ENCODE peak calls at places on chromosomes 6 and 20, in nine cellular contexts. One of them, this sample, is unnamed.
A peak's percentile ranks its signal among the peaks of the same experiment; 100 is the strongest.

GRCh38 chr20:13839421-13840092 is 54.7 kb downstream of the NDUFAF5 start:
- DNase-seq in heart right ventricle: no peak
- DNase-seq in iPS DF 6.9: no peak
- DNase-seq in cardiac muscle cell: peak; percentile 26
- DNase-seq in mesenchymal stem cell: no peak
- DNase-seq in effector memory CD4-positive, alpha-beta T cell: no peak
- DNase-seq in neuronal stem cell: no peak
- DNase-seq in left ventricle myocardium inferior: no peak
- DNase-seq in upper lobe of right lung: no peak
- DNase-seq in this sample: no peak

GRCh38 chr20:50302463-50303041 is 111.9 kb downstream of the CEBPB start:
- DNase-seq in neuronal stem cell: no peak
- DNase-seq in iPS DF 6.9: no peak
- DNase-seq in upper lobe of right lung: no peak
- DNase-seq in left ventricle myocardium inferior: no peak
- DNase-seq in effector memory CD4-positive, alpha-beta T cell: no peak
- DNase-seq in cardiac muscle cell: peak; percentile 53
- DNase-seq in heart right ventricle: no peak
- DNase-seq in mesenchymal stem cell: no peak
- DNase-seq in this sample: no peak

GRCh38 chr6:129701721-129702455 is 8.1 kb downstream of the ARHGAP18 start:
- DNase-seq in neuronal stem cell: no peak
- DNase-seq in iPS DF 6.9: no peak
- DNase-seq in upper lobe of right lung: no peak
- DNase-seq in effector memory CD4-positive, alpha-beta T cell: no peak
- DNase-seq in left ventricle myocardium inferior: no peak
- DNase-seq in mesenchymal stem cell: peak; percentile 55
- DNase-seq in heart right ventricle: no peak
- DNase-seq in cardiac muscle cell: peak; percentile 66
- DNase-seq in this sample: no peak

GRCh38 chr6:20632696-20633095 is 98.4 kb downstream of the CDKAL1 start:
- DNase-seq in effector memory CD4-positive, alpha-beta T cell: no peak
- DNase-seq in cardiac muscle cell: no peak
- DNase-seq in left ventricle myocardium inferior: no peak
- DNase-seq in mesenchymal stem cell: no peak
- DNase-seq in iPS DF 6.9: no peak
- DNase-seq in heart right ventricle: no peak
- DNase-seq in upper lobe of right lung: no peak
- DNase-seq in neuronal stem cell: no peak
- DNase-seq in this sample: no peak

GRCh38 chr6:128173290-128173689 is 272.4 kb upstream of the THEMIS start:
- DNase-seq in left ventricle myocardium inferior: no peak
- DNase-seq in iPS DF 6.9: no peak
- DNase-seq in mesenchymal stem cell: no peak
- DNase-seq in cardiac muscle cell: no peak
- DNase-seq in neuronal stem cell: no peak
- DNase-seq in heart right ventricle: no peak
- DNase-seq in effector memory CD4-positive, alpha-beta T cell: no peak
- DNase-seq in upper lobe of right lung: no peak
- DNase-seq in this sample: no peak

GRCh38 chr6:37137881-37138568 is 31.9 kb upstream of the PIM1 start:
- DNase-seq in upper lobe of right lung: no peak
- DNase-seq in iPS DF 6.9: peak; percentile 96
- DNase-seq in effector memory CD4-positive, alpha-beta T cell: no peak
- DNase-seq in neuronal stem cell: no peak
- DNase-seq in left ventricle myocardium inferior: no peak
- DNase-seq in heart right ventricle: no peak
- DNase-seq in mesenchymal stem cell: peak; percentile 91
- DNase-seq in cardiac muscle cell: peak; percentile 95
- DNase-seq in this sample: no peak

GRCh38 chr6:161547617-161548016 is 273.8 kb upstream of the AGPAT4 start:
- DNase-seq in neuronal stem cell: no peak
- DNase-seq in effector memory CD4-positive, alpha-beta T cell: no peak
- DNase-seq in left ventricle myocardium inferior: no peak
- DNase-seq in upper lobe of right lung: no peak
- DNase-seq in cardiac muscle cell: no peak
- DNase-seq in heart right ventricle: no peak
- DNase-seq in mesenchymal stem cell: no peak
- DNase-seq in iPS DF 6.9: no peak
- DNase-seq in this sample: no peak

GRCh38 chr6:154593122-154593521 is 82.6 kb upstream of the CNKSR3 start:
- DNase-seq in mesenchymal stem cell: no peak
- DNase-seq in upper lobe of right lung: no peak
- DNase-seq in effector memory CD4-positive, alpha-beta T cell: no peak
- DNase-seq in left ventricle myocardium inferior: peak; percentile 44
- DNase-seq in heart right ventricle: peak; percentile 73
- DNase-seq in iPS DF 6.9: no peak
- DNase-seq in neuronal stem cell: no peak
- DNase-seq in cardiac muscle cell: no peak
- DNase-seq in this sample: no peak

GRCh38 chr20:14518648-14519047 is 181.2 kb upstream of the FLRT3 start:
- DNase-seq in neuronal stem cell: no peak
- DNase-seq in left ventricle myocardium inferior: no peak
- DNase-seq in mesenchymal stem cell: no peak
- DNase-seq in iPS DF 6.9: no peak
- DNase-seq in cardiac muscle cell: no peak
- DNase-seq in effector memory CD4-positive, alpha-beta T cell: no peak
- DNase-seq in heart right ventricle: no peak
- DNase-seq in upper lobe of right lung: no peak
- DNase-seq in this sample: no peak

GRCh38 chr6:126919947-126920346 is 198.5 kb upstream of the RSPO3 start:
- DNase-seq in left ventricle myocardium inferior: no peak
- DNase-seq in iPS DF 6.9: no peak
- DNase-seq in neuronal stem cell: no peak
- DNase-seq in cardiac muscle cell: peak; percentile 87
- DNase-seq in upper lobe of right lung: no peak
- DNase-seq in mesenchymal stem cell: peak; percentile 99
- DNase-seq in heart right ventricle: no peak
- DNase-seq in effector memory CD4-positive, alpha-beta T cell: no peak
- DNase-seq in this sample: no peak

GRCh38 chr20:61777773-61778484 is 287.8 kb downstream of the TAF4 start:
- DNase-seq in upper lobe of right lung: no peak
- DNase-seq in mesenchymal stem cell: no peak
- DNase-seq in effector memory CD4-positive, alpha-beta T cell: no peak
- DNase-seq in neuronal stem cell: no peak
- DNase-seq in cardiac muscle cell: no peak
- DNase-seq in heart right ventricle: no peak
- DNase-seq in iPS DF 6.9: no peak
- DNase-seq in left ventricle myocardium inferior: no peak
- DNase-seq in this sample: no peak

GRCh38 chr20:63735859-63736718 is at the start of gene LIME1:
- DNase-seq in mesenchymal stem cell: no peak
- DNase-seq in heart right ventricle: no peak
- DNase-seq in left ventricle myocardium inferior: no peak
- DNase-seq in upper lobe of right lung: peak; percentile 69
- DNase-seq in effector memory CD4-positive, alpha-beta T cell: peak; percentile 74
- DNase-seq in neuronal stem cell: no peak
- DNase-seq in iPS DF 6.9: no peak
- DNase-seq in cardiac muscle cell: no peak
- DNase-seq in this sample: peak; percentile 87
- H3K4me3 ChIP-seq in mesenchymal stem cell: no peak within 1 kb of the TSS
- H3K4me3 ChIP-seq in heart right ventricle: peak within 1 kb of the TSS; percentile 64
- H3K4me3 ChIP-seq in left ventricle myocardium inferior: peak within 1 kb of the TSS; percentile 78
- H3K4me3 ChIP-seq in upper lobe of right lung: peak within 1 kb of the TSS; percentile 61
- H3K4me3 ChIP-seq in effector memory CD4-positive, alpha-beta T cell: peak within 1 kb of the TSS; percentile 70
- H3K4me3 ChIP-seq in neuronal stem cell: no peak within 1 kb of the TSS
- H3K4me3 ChIP-seq in iPS DF 6.9: no peak within 1 kb of the TSS
- H3K4me3 ChIP-seq in cardiac muscle cell: no peak within 1 kb of the TSS
- H3K4me3 ChIP-seq in this sample: peak within 1 kb of the TSS; percentile 91

DNA sequence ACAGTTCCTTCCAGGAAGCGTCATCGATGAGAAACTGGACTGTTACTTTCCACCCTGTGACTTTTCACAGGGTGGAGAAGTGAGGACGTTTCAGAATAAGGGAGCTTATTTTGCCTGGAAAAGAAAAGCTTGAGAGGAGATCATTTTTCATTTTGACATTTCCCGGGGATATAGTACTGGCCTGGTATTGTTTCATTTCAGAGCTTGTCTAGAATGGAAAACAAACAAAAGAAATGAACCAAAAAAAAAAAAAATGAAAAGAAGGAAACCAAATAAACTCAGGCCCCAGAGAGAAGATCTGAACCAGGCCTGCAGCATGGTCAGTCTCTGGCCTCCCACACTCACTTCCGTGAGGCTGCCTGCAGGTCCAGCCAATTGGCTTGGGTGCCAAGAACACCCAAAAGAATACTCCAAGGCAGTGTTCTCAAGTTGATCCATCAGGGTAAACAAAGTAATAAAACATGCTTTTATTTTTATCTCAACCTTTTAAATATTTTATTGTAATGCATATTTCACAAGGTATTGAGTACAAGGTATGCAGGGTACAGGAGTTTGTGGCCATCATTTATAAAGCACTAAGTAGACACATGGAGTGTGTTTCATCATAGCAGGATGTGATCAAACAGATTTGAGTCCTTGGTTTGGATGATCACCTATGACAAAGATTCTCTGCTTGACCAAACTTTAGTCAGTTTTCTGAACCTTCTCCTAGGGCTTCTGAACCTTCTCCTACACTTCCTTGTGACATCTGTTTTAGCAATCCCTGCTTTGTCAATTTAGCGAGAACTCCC is 177.0 kb upstream of the GGTLC1 start:
- DNase-seq in effector memory CD4-positive, alpha-beta T cell: no peak
- DNase-seq in iPS DF 6.9: no peak
- DNase-seq in neuronal stem cell: no peak
- DNase-seq in mesenchymal stem cell: no peak
- DNase-seq in left ventricle myocardium inferior: no peak
- DNase-seq in heart right ventricle: no peak
- DNase-seq in upper lobe of right lung: no peak
- DNase-seq in cardiac muscle cell: no peak
- DNase-seq in this sample: no peak
- H3K4me1 ChIP-seq in effector memory CD4-positive, alpha-beta T cell: no peaks in the 10 kb centered on the region
- H3K4me1 ChIP-seq in iPS DF 6.9: no peaks in the 10 kb centered on the region
- H3K4me1 ChIP-seq in neuronal stem cell: no peaks in the 10 kb centered on the region
- H3K4me1 ChIP-seq in mesenchymal stem cell: no peaks in the 10 kb centered on the region
- H3K4me1 ChIP-seq in left ventricle myocardium inferior: no peaks in the 10 kb centered on the region
- H3K4me1 ChIP-seq in heart right ventricle: no peaks in the 10 kb centered on the region
- H3K4me1 ChIP-seq in upper lobe of right lung: no peaks in the 10 kb centered on the region
- H3K4me1 ChIP-seq in cardiac muscle cell: no peaks in the 10 kb centered on the region
- H3K4me1 ChIP-seq in this sample: no peaks in the 10 kb centered on the region

GRCh38 chr20:34364013-34364382 is 925 bp downstream of the ITCH start:
- DNase-seq in neuronal stem cell: no peak
- DNase-seq in heart right ventricle: peak; percentile 12
- DNase-seq in upper lobe of right lung: no peak
- DNase-seq in effector memory CD4-positive, alpha-beta T cell: no peak
- DNase-seq in mesenchymal stem cell: peak; percentile 78
- DNase-seq in left ventricle myocardium inferior: no peak
- DNase-seq in iPS DF 6.9: no peak
- DNase-seq in cardiac muscle cell: peak; percentile 54
- DNase-seq in this sample: no peak

GRCh38 chr20:34368547-34368946 is 5.5 kb downstream of the ITCH start:
- DNase-seq in upper lobe of right lung: no peak
- DNase-seq in neuronal stem cell: no peak
- DNase-seq in cardiac muscle cell: no peak
- DNase-seq in mesenchymal stem cell: peak; percentile 31
- DNase-seq in left ventricle myocardium inferior: no peak
- DNase-seq in iPS DF 6.9: no peak
- DNase-seq in effector memory CD4-positive, alpha-beta T cell: no peak
- DNase-seq in heart right ventricle: no peak
- DNase-seq in this sample: no peak

GRCh38 chr20:34367155-34367554 is 4.1 kb downstream of the ITCH start:
- DNase-seq in effector memory CD4-positive, alpha-beta T cell: no peak
- DNase-seq in cardiac muscle cell: no peak
- DNase-seq in mesenchymal stem cell: no peak
- DNase-seq in heart right ventricle: no peak
- DNase-seq in left ventricle myocardium inferior: no peak
- DNase-seq in neuronal stem cell: no peak
- DNase-seq in iPS DF 6.9: no peak
- DNase-seq in upper lobe of right lung: no peak
- DNase-seq in this sample: no peak

GRCh38 chr20:34363062-34364012 is at the start of gene ITCH:
- DNase-seq in cardiac muscle cell: peak; percentile 95
- DNase-seq in mesenchymal stem cell: peak; percentile 97
- DNase-seq in heart right ventricle: peak; percentile 95
- DNase-seq in neuronal stem cell: peak; percentile 90
- DNase-seq in effector memory CD4-positive, alpha-beta T cell: peak; percentile 84
- DNase-seq in upper lobe of right lung: peak; percentile 99
- DNase-seq in iPS DF 6.9: peak; percentile 90
- DNase-seq in left ventricle myocardium inferior: peak; percentile 96
- DNase-seq in this sample: peak; percentile 90

DNA sequence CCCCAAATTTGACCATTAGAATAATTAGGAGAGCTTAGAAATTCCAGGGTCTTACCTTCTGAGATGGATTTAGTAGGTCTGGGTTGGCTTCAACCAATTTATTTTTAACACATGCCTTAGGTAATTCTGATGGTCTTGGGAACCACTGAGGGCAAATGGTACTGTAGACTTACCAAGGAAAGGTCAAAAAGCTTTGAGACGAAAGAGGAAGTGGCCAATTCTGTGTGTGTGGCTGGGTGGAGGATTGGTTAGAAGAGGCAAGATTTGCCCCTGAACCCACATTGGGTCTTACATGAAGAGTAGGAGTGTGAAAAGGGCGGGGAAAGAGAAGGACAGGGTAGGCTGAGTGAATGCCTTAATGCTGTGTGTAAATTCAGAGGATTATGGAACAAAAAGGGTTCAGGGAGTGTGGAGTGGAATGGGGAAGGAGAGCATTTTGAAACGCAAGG is 2.7 kb downstream of the ITCH start:
- DNase-seq in cardiac muscle cell: no peak
- DNase-seq in mesenchymal stem cell: no peak
- DNase-seq in effector memory CD4-positive, alpha-beta T cell: no peak
- DNase-seq in neuronal stem cell: no peak
- DNase-seq in iPS DF 6.9: no peak
- DNase-seq in heart right ventricle: no peak
- DNase-seq in left ventricle myocardium inferior: no peak
- DNase-seq in upper lobe of right lung: no peak
- DNase-seq in this sample: no peak
- H3K4me3 ChIP-seq in cardiac muscle cell: no peak overlapping the region
- H3K4me3 ChIP-seq in mesenchymal stem cell: no peak overlapping the region
- H3K4me3 ChIP-seq in effector memory CD4-positive, alpha-beta T cell: no peak overlapping the region
- H3K4me3 ChIP-seq in neuronal stem cell: no peak overlapping the region
- H3K4me3 ChIP-seq in iPS DF 6.9: no peak overlapping the region
- H3K4me3 ChIP-seq in heart right ventricle: no peak overlapping the region
- H3K4me3 ChIP-seq in left ventricle myocardium inferior: no peak overlapping the region
- H3K4me3 ChIP-seq in upper lobe of right lung: no peak overlapping the region
- H3K4me3 ChIP-seq in this sample: no peak overlapping the region

GRCh38 chr6:112233864-112234263 is 20.5 kb downstream of the LAMA4 start:
- DNase-seq in effector memory CD4-positive, alpha-beta T cell: no peak
- DNase-seq in neuronal stem cell: no peak
- DNase-seq in upper lobe of right lung: no peak
- DNase-seq in heart right ventricle: peak; percentile 70
- DNase-seq in cardiac muscle cell: peak; percentile 85
- DNase-seq in mesenchymal stem cell: peak; percentile 40
- DNase-seq in left ventricle myocardium inferior: no peak
- DNase-seq in iPS DF 6.9: no peak
- DNase-seq in this sample: no peak
- H3K4me1 ChIP-seq in effector memory CD4-positive, alpha-beta T cell: no peaks in the 10 kb centered on the region
- H3K4me1 ChIP-seq in neuronal stem cell: peaks cover 5% of the 10 kb centered on the region
- H3K4me1 ChIP-seq in upper lobe of right lung: peaks cover 61% of the 10 kb centered on the region
- H3K4me1 ChIP-seq in heart right ventricle: peaks cover 80% of the 10 kb centered on the region
- H3K4me1 ChIP-seq in cardiac muscle cell: no peaks in the 10 kb centered on the region
- H3K4me1 ChIP-seq in mesenchymal stem cell: no peaks in the 10 kb centered on the region
- H3K4me1 ChIP-seq in left ventricle myocardium inferior: peaks cover 84% of the 10 kb centered on the region
- H3K4me1 ChIP-seq in iPS DF 6.9: no peaks in the 10 kb centered on the region
- H3K4me1 ChIP-seq in this sample: no peaks in the 10 kb centered on the region

This sample was measured in CD4-positive, alpha-beta memory T cell.